ENCODE peak calls at places on chromosomes 11 and 22, in eight cellular contexts. D, E, T, H, Z, P, Q and X are unnamed samples.

GRCh38 chr11:28793282-28793738 is 685.1 kb downstream of the METTL15 start:
- DNase-seq in Q (no peak), H (no peak), P (no peak), D (no peak), Z (no peak), E (no peak), T (no peak), X (no peak)

GRCh38 chr11:123061403-123062157 is at the start of gene HSPA8:
- DNase-seq in D (peak), T (peak), Q (peak), P (peak), E (peak), Z (peak), H (peak), X (no peak)

GRCh38 chr22:36201630-36202312 is at the start of gene APOL4:
- DNase-seq in T (no peak), E (peak), D (peak), P (peak), H (peak), Q (no peak), Z (peak), X (no peak)

GRCh38 chr11:72278911-72279310 is 34.9 kb upstream of the PHOX2A start:
- DNase-seq in H (no peak), D (no peak), P (no peak), T (no peak), Q (no peak), Z (no peak), E (no peak), X (no peak)

GRCh38 chr22:32652609-32653008 is 148.9 kb upstream of the TIMP3 start:
- DNase-seq in Q (no peak), E (no peak), D (no peak), P (no peak), H (no peak), T (no peak), Z (no peak), X (no peak)

GRCh38 chr11:69234171-69234570 is 59.8 kb upstream of the MYEOV start:
- DNase-seq in Z (no peak), T (no peak), D (no peak), P (peak), Q (no peak), H (no peak), E (no peak), X (no peak)

GRCh38 chr22:27213766-27214581 is 556.6 kb downstream of the MIAT start:
- DNase-seq in Z (peak), P (peak), E (peak), T (no peak), H (peak), Q (no peak), D (peak), X (no peak)

GRCh38 chr11:41281131-41281742 is 178.2 kb downstream of the LRRC4C start:
- DNase-seq in H (no peak), E (no peak), D (no peak), T (no peak), P (no peak), Q (no peak), Z (no peak), X (no peak)

GRCh38 chr11:56543739-56544138 is 682 bp upstream of the OR5M11 start:
- DNase-seq in Z (no peak), E (no peak), Q (no peak), H (no peak), P (no peak), D (no peak), T (no peak), X (no peak)

GRCh38 chr11:7592706-7593105 is 78.9 kb downstream of the PPFIBP2 start:
- DNase-seq in P (no peak), T (no peak), H (peak), Z (peak), D (no peak), E (peak), Q (no peak), X (peak)

GRCh38 chr11:70078095-70078795 is at the start of gene ANO1:
- DNase-seq in Z (no peak), T (peak), E (no peak), P (peak), Q (no peak), D (no peak), H (peak), X (no peak)

GRCh38 chr11:104879514-104880190 is 18.6 kb downstream of the CASP12 start:
- DNase-seq in H (no peak), T (no peak), D (no peak), E (no peak), Q (no peak), Z (no peak), P (no peak), X (no peak)

GRCh38 chr11:2581151-2581930 is 118.5 kb downstream of the KCNQ1OT1 start:
- DNase-seq in T (peak), Q (no peak), H (peak), P (peak), Z (peak), E (no peak), D (peak), X (no peak)

GRCh38 chr11:103433976-103434375 is 324.8 kb downstream of the DYNC2H1 start:
- DNase-seq in T (no peak), Q (no peak), H (no peak), D (no peak), Z (no peak), E (no peak), P (no peak), X (no peak)

GRCh38 chr11:29305456-29306232 is 711.2 kb downstream of the KCNA4 start:
- DNase-seq in D (no peak), P (no peak), Z (no peak), Q (no peak), E (no peak), T (no peak), H (no peak), X (no peak)

GRCh38 chr22:23199159-23199558 is 18.9 kb downstream of the BCR start:
- DNase-seq in Z (no peak), P (no peak), H (no peak), E (no peak), D (no peak), T (no peak), Q (no peak), X (no peak)

GRCh38 chr11:13152736-13153541 is 124.7 kb upstream of the BMAL1 start:
- DNase-seq in Q (no peak), E (no peak), Z (no peak), P (no peak), H (no peak), D (no peak), T (no peak), X (no peak)

GRCh38 chr11:117121176-117121575 is 22.9 kb upstream of the PAFAH1B2 start:
- DNase-seq in H (no peak), D (no peak), Q (no peak), Z (no peak), E (no peak), P (no peak), T (no peak), X (no peak)

GRCh38 chr11:103736323-103736722 is 300.1 kb upstream of the DDI1 start:
- DNase-seq in H (no peak), E (no peak), Q (no peak), P (no peak), Z (no peak), T (no peak), D (no peak), X (no peak)

GRCh38 chr11:5596611-5597201 is at the start of gene TRIM6:
- DNase-seq in T (peak), Q (no peak), D (peak), E (peak), Z (peak), P (peak), H (peak), X (no peak)

GRCh38 chr22:23789638-23790037 is 2.9 kb downstream of the SMARCB1 start:
- DNase-seq in E (no peak), D (no peak), H (no peak), Q (no peak), T (no peak), Z (no peak), P (no peak), X (no peak)

GRCh38 chr11:83628622-83629347 is 342.6 kb upstream of the CCDC90B start:
- DNase-seq in T (no peak), E (no peak), D (no peak), Q (no peak), P (no peak), Z (no peak), H (no peak), X (no peak)

GRCh38 chr11:14971865-14972580 is at the start of gene CALCA:
- DNase-seq in Z (no peak), H (no peak), D (no peak), E (peak), T (no peak), P (no peak), Q (no peak), X (no peak)

GRCh38 chr11:33135216-33135615 is 26.1 kb downstream of the CSTF3 start:
- DNase-seq in D (no peak), Z (no peak), Q (no peak), E (no peak), P (no peak), T (no peak), H (no peak), X (no peak)

GRCh38 chr11:33692013-33692504 is 8.6 kb downstream of the C11orf91 start:
- DNase-seq in H (peak), D (peak), Q (no peak), E (peak), T (peak), Z (peak), P (peak), X (peak)

GRCh38 chr11:71423181-71423790 is 24.9 kb downstream of the DHCR7 start:
- DNase-seq in Z (no peak), H (no peak), Q (no peak), P (no peak), D (no peak), T (no peak), E (no peak), X (no peak)

GRCh38 chr11:47177846-47178245 is 1.2 kb upstream of the ARFGAP2 start:
- DNase-seq in E (no peak), Z (no peak), P (peak), Q (no peak), D (no peak), T (no peak), H (peak), X (no peak)

GRCh38 chr11:47178305-47178704 is 1.6 kb upstream of the ARFGAP2 start:
- DNase-seq in T (no peak), H (no peak), E (no peak), Q (no peak), Z (no peak), P (no peak), D (no peak), X (no peak)

GRCh38 chr11:47177229-47177845 is 658 bp upstream of the ARFGAP2 start:
- DNase-seq in P (peak), T (no peak), H (peak), E (peak), Z (peak), D (peak), Q (peak), X (no peak)

GRCh38 chr11:47175746-47176327 is 842 bp downstream of the ARFGAP2 start:
- DNase-seq in H (no peak), T (no peak), E (no peak), D (no peak), P (no peak), Q (no peak), Z (no peak), X (no peak)

GRCh38 chr11:47176328-47177228 is at the start of gene ARFGAP2:
- DNase-seq in Q (peak), H (peak), T (peak), P (peak), E (peak), Z (peak), D (peak), X (peak)
- H3K27ac ChIP-seq in Q (peak), H (peak), T (peak), P (peak), E (peak), Z (peak), D (peak), X (peak)

GRCh38 chr11:37506516-37506915 is 908.5 kb upstream of the RAG2 start:
- DNase-seq in P (no peak), Z (no peak), T (no peak), D (no peak), E (no peak), Q (no peak), H (no peak), X (no peak)

GRCh38 chr11:37503411-37504065 is 905.5 kb upstream of the RAG2 start:
- DNase-seq in P (no peak), Q (no peak), Z (no peak), H (no peak), E (no peak), T (no peak), D (no peak), X (no peak)

GRCh38 chr11:37504066-37504611 is 906.1 kb upstream of the RAG2 start:
- DNase-seq in H (no peak), T (peak), Q (no peak), E (no peak), P (no peak), Z (no peak), D (no peak), X (peak)

GRCh38 chr11:37505406-37505805 is 907.4 kb upstream of the RAG2 start:
- DNase-seq in D (no peak), Z (no peak), H (no peak), Q (no peak), E (no peak), T (no peak), P (no peak), X (no peak)

GRCh38 chr11:37504925-37505324 is 906.9 kb upstream of the RAG2 start:
- DNase-seq in H (no peak), Q (no peak), T (peak), D (no peak), P (no peak), Z (no peak), E (no peak), X (peak)
- H3K27ac ChIP-seq in H (no peak), Q (no peak), T (peak), D (no peak), P (no peak), Z (no peak), E (no peak), X (peak)

GRCh38 chr11:74412733-74413359 is 14.6 kb upstream of the PGM2L1 start:
- DNase-seq in Q (no peak), D (no peak), T (no peak), Z (no peak), P (no peak), E (no peak), H (no peak), X (no peak)

GRCh38 chr11:74417860-74418508 is 19.8 kb upstream of the PGM2L1 start:
- DNase-seq in T (no peak), Z (no peak), E (no peak), Q (no peak), H (no peak), D (no peak), P (no peak), X (no peak)

GRCh38 chr11:74418509-74418895 is 20.3 kb upstream of the PGM2L1 start:
- DNase-seq in D (no peak), P (no peak), E (no peak), Q (no peak), H (no peak), T (no peak), Z (no peak), X (no peak)

GRCh38 chr11:74417379-74417804 is 19.2 kb upstream of the PGM2L1 start:
- DNase-seq in H (no peak), P (no peak), T (no peak), E (no peak), Q (no peak), Z (no peak), D (no peak), X (peak)
- H3K27ac ChIP-seq in H (peak), P (peak), T (peak), E (no peak), Q (no peak), Z (peak), D (no peak), X (peak)

GRCh38 chr22:19406846-19407245 is 24.7 kb downstream of the HIRA start:
- DNase-seq in H (no peak), P (no peak), Z (no peak), E (no peak), D (no peak), T (no peak), Q (no peak), X (no peak)
- H3K27ac ChIP-seq in H (no peak), P (no peak), Z (no peak), E (no peak), D (no peak), T (no peak), Q (no peak), X (no peak)